ENCODE peak calls at places on chromosome 12, in ten cellular contexts. F, P, M, G, T, I, B, L, V and O are unnamed samples.

GRCh38 chr12:111248981-111249380 is 119.9 kb downstream of the PHETA1 start:
- DNase-seq in F (peak; percentile 6), P (no peak), M (no peak), G (no peak), T (no peak), I (no peak), B (no peak), L (no peak), V (no peak), O (no peak)

GRCh38 chr12:25684070-25684469 is 131.0 kb upstream of the LMNTD1 start:
- DNase-seq in F (no peak), P (no peak), M (no peak), G (no peak), T (no peak), I (no peak), B (no peak), L (no peak), V (no peak), O (no peak)

GRCh38 chr12:65755596-65755978 is 68.7 kb upstream of the HMGA2 start:
- DNase-seq in F (peak; percentile 45), P (no peak), M (no peak), G (no peak), T (no peak), I (no peak), B (no peak), L (no peak), V (no peak), O (no peak)

GRCh38 chr12:6551063-6551461 is 4.8 kb downstream of the IFFO1 start:
- DNase-seq in F (peak; percentile 22), P (peak; percentile 82), M (no peak), G (no peak), T (peak; percentile 94), I (no peak), B (peak; percentile 67), L (no peak), V (no peak), O (peak; percentile 88)

GRCh38 chr12:43805857-43806736 is at the start of gene TWF1:
- DNase-seq in F (peak; percentile 80), P (peak; percentile 89), M (peak; percentile 81), G (peak; percentile 89), T (peak; percentile 93), I (peak; percentile 85), B (peak; percentile 88), L (peak; percentile 27), V (peak; percentile 81), O (peak; percentile 58)

GRCh38 chr12:52903855-52904508 is 894 bp downstream of the KRT8 start:
- DNase-seq in F (peak; percentile 67), P (peak; percentile 31), M (peak; percentile 68), G (peak; percentile 74), T (no peak), I (peak; percentile 59), B (peak; percentile 23), L (no peak), V (peak; percentile 88), O (no peak)

GRCh38 chr12:96472384-96472783 is 17.0 kb upstream of the CFAP54 start:
- DNase-seq in F (no peak), P (no peak), M (no peak), G (no peak), T (no peak), I (no peak), B (no peak), L (no peak), V (no peak), O (no peak)

GRCh38 chr12:117749431-117749830 is 219.4 kb downstream of the KSR2 start:
- DNase-seq in F (no peak), P (no peak), M (no peak), G (no peak), T (no peak), I (no peak), B (no peak), L (no peak), V (no peak), O (no peak)

GRCh38 chr12:49367381-49368239 is at the start of gene SPATS2:
- DNase-seq in F (peak; percentile 25), P (peak; percentile 96), M (peak; percentile 65), G (peak; percentile 98), T (peak; percentile 96), I (peak; percentile 94), B (peak; percentile 94), L (no peak), V (peak; percentile 22), O (peak; percentile 79)

GRCh38 chr12:27627123-27627835 is 69.0 kb upstream of the REP15 start:
- DNase-seq in F (peak; percentile 91), P (no peak), M (peak; percentile 75), G (no peak), T (no peak), I (peak; percentile 54), B (no peak), L (no peak), V (no peak), O (no peak)

GRCh38 chr12:80101126-80101525 is 1.8 kb downstream of the OTOGL start:
- DNase-seq in F (peak; percentile 29), P (no peak), M (peak; percentile 59), G (no peak), T (no peak), I (no peak), B (no peak), L (no peak), V (no peak), O (no peak)

GRCh38 chr12:68743416-68743815 is 2.6 kb upstream of the SLC35E3 start:
- DNase-seq in F (no peak), P (no peak), M (no peak), G (no peak), T (no peak), I (no peak), B (no peak), L (no peak), V (no peak), O (no peak)

GRCh38 chr12:60644076-60644475 is 1048.2 kb downstream of the SLC16A7 start:
- DNase-seq in F (no peak), P (no peak), M (no peak), G (peak; percentile 37), T (no peak), I (no peak), B (no peak), L (no peak), V (no peak), O (no peak)

GRCh38 chr12:72574138-72574537 is 302.0 kb downstream of the TRHDE start:
- DNase-seq in F (no peak), P (no peak), M (no peak), G (no peak), T (no peak), I (no peak), B (no peak), L (no peak), V (no peak), O (no peak)

DNA sequence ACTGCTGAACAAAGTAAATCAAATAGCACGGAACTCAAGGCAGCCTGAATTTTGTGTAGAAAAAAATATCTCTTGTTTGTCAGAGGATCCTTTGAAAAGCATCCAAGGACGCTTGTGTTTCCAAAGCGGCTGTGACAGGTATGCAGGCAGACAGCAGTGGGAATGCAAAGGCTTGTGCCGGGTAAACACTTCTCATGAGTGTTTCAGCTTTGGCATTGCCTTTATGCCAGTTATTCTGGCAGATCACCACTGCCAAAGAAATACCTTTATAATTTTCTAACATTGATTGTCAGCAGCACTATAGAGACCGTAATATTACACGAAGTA is 128.5 kb downstream of the NDUFA12 start:
- DNase-seq in F (no peak), P (no peak), M (no peak), G (no peak), T (no peak), I (no peak), B (no peak), L (no peak), V (no peak), O (no peak)
- H3K4me3 ChIP-seq in F (no peak overlapping the region), P (no peak overlapping the region), M (no peak overlapping the region), G (no peak overlapping the region), T (no peak overlapping the region), I (no peak overlapping the region), B (no peak overlapping the region), L (no peak overlapping the region), V (no peak overlapping the region), O (peak overlapping the region; percentile 51)

GRCh38 chr12:124683330-124683662 is 115.9 kb upstream of the NCOR2 start:
- DNase-seq in F (peak; percentile 65), P (no peak), M (no peak), G (peak; percentile 88), T (no peak), I (no peak), B (no peak), L (no peak), V (no peak), O (no peak)
- H3K27ac ChIP-seq in F (no peak overlapping the region), P (peak overlapping the region; percentile 93), M (no peak overlapping the region), G (no peak overlapping the region), T (no peak overlapping the region), I (no peak overlapping the region), B (peak overlapping the region; percentile 72), L (no peak overlapping the region), V (no peak overlapping the region), O (peak overlapping the region; percentile 43)

GRCh38 chr12:120630139-120630895 is 10.1 kb upstream of the CABP1 start:
- DNase-seq in F (no peak), P (no peak), M (no peak), G (peak; percentile 25), T (no peak), I (no peak), B (no peak), L (no peak), V (no peak), O (no peak)
- H3K4me3 ChIP-seq in F (no peak overlapping the region), P (no peak overlapping the region), M (no peak overlapping the region), G (no peak overlapping the region), T (no peak overlapping the region), I (no peak overlapping the region), B (no peak overlapping the region), L (no peak overlapping the region), V (no peak overlapping the region), O (no peak overlapping the region)

GRCh38 chr12:46370380-46370734 is 2.2 kb downstream of the SLC38A2 start:
- DNase-seq in F (peak; percentile 46), P (no peak), M (no peak), G (no peak), T (no peak), I (no peak), B (no peak), L (no peak), V (no peak), O (no peak)
- H3K27ac ChIP-seq in F (peak overlapping the region; percentile 98), P (peak overlapping the region; percentile 98), M (peak overlapping the region; percentile 83), G (no peak overlapping the region), T (peak overlapping the region; percentile 99), I (no peak overlapping the region), B (peak overlapping the region; percentile 98), L (peak overlapping the region; percentile 95), V (peak overlapping the region; percentile 99), O (peak overlapping the region; percentile 93)

GRCh38 chr12:124400124-124400523 is 105.2 kb downstream of the RFLNA start:
- DNase-seq in F (no peak), P (no peak), M (no peak), G (no peak), T (no peak), I (no peak), B (no peak), L (no peak), V (no peak), O (no peak)
- H3K4me3 ChIP-seq in F (no peak overlapping the region), P (no peak overlapping the region), M (no peak overlapping the region), G (no peak overlapping the region), T (no peak overlapping the region), I (no peak overlapping the region), B (no peak overlapping the region), L (no peak overlapping the region), V (no peak overlapping the region), O (no peak overlapping the region)

GRCh38 chr12:51222461-51222860 is 4.6 kb upstream of the POU6F1 start:
- DNase-seq in F (no peak), P (no peak), M (peak; percentile 84), G (no peak), T (no peak), I (no peak), B (no peak), L (no peak), V (no peak), O (no peak)
- H3K27ac ChIP-seq in F (no peak overlapping the region), P (no peak overlapping the region), M (no peak overlapping the region), G (no peak overlapping the region), T (no peak overlapping the region), I (no peak overlapping the region), B (no peak overlapping the region), L (no peak overlapping the region), V (no peak overlapping the region), O (no peak overlapping the region)